ENCODE peak calls at places on chromosomes 11 and 22, in nine cellular contexts. C is IMR-90, S is thyroid gland, X is tibial nerve, Q is esophagus squamous epithelium, A is A549, O is upper lobe of left lung, K is gastrocnemius medialis, Z is adrenal gland. Y is an unnamed sample.

GRCh38 chr11:36509265-36509664 is 807 bp downstream of the TRAF6 start:
- DNase-seq in C (peak), Z (no peak), Q (no peak), O (no peak), X (no peak), S (peak), A (no peak), K (no peak), Y (no peak)

GRCh38 chr11:121082670-121083069 is 18.4 kb upstream of the TECTA start:
- DNase-seq in Z (no peak), S (peak), Q (no peak), X (no peak), O (no peak), K (no peak), C (peak), A (no peak), Y (no peak)

GRCh38 chr11:16669799-16670415 is 68.5 kb upstream of the C11orf58 start:
- DNase-seq in X (no peak), Q (no peak), K (no peak), C (peak), O (no peak), A (peak), S (no peak), Z (no peak), Y (no peak)

GRCh38 chr11:16239130-16240105 is 116.9 kb downstream of the SOX6 start:
- DNase-seq in A (no peak), K (no peak), Z (no peak), S (no peak), O (no peak), X (no peak), Q (no peak), C (peak), Y (no peak)

GRCh38 chr11:90321018-90321417 is 98.2 kb upstream of the CHORDC1 start:
- DNase-seq in Q (no peak), Z (no peak), A (no peak), S (no peak), C (no peak), X (no peak), O (no peak), K (no peak), Y (no peak)

GRCh38 chr11:59754494-59754858 is 700 bp upstream of the STX3 start:
- DNase-seq in S (peak), O (no peak), A (peak), Z (no peak), Q (no peak), X (no peak), C (peak), K (no peak), Y (peak)

GRCh38 chr11:34149786-34150185 is 44.4 kb downstream of the NAT10 start:
- DNase-seq in K (no peak), Z (no peak), A (peak), X (no peak), C (no peak), O (no peak), S (no peak), Q (no peak), Y (no peak)

GRCh38 chr22:32331918-32332725 is 25.5 kb upstream of the RFPL3 start:
- DNase-seq in A (no peak), O (no peak), X (no peak), K (no peak), S (no peak), Z (no peak), C (no peak), Q (no peak), Y (no peak)

GRCh38 chr11:119117004-119117706 is 4.2 kb upstream of the HINFP start:
- DNase-seq in K (no peak), Q (no peak), C (no peak), O (no peak), X (no peak), S (no peak), A (no peak), Z (no peak), Y (no peak)

GRCh38 chr22:37906364-37907008 is 389 bp downstream of the MICALL1 start:
- DNase-seq in C (no peak), K (no peak), O (peak), Q (no peak), A (no peak), S (peak), X (no peak), Z (no peak), Y (peak)

GRCh38 chr11:9264381-9265210 is 554 bp downstream of the DENND5A start:
- DNase-seq in O (peak), Q (peak), S (peak), C (peak), K (peak), X (peak), Z (peak), A (peak), Y (peak)

GRCh38 chr11:84022695-84023094 is 736.5 kb upstream of the CCDC90B start:
- DNase-seq in O (no peak), A (no peak), Q (no peak), X (no peak), Z (no peak), K (no peak), C (no peak), S (no peak), Y (no peak)

GRCh38 chr11:31045335-31045734 is 324.2 kb downstream of the DCDC1 start:
- DNase-seq in K (no peak), A (peak), S (no peak), O (no peak), X (no peak), C (no peak), Z (no peak), Q (no peak), Y (no peak)

GRCh38 chr22:40281717-40282116 is 64.6 kb upstream of the ADSL start:
- DNase-seq in O (no peak), A (no peak), Q (no peak), Z (no peak), K (no peak), S (peak), X (no peak), C (no peak), Y (no peak)

GRCh38 chr22:29032584-29032983 is 29.0 kb downstream of the C22orf31 start:
- DNase-seq in Z (no peak), S (peak), Q (no peak), C (peak), O (no peak), X (no peak), A (peak), K (no peak), Y (no peak)

GRCh38 chr11:86063536-86063935 is 5.3 kb downstream of the PICALM start:
- DNase-seq in Z (no peak), C (no peak), X (no peak), S (no peak), Q (no peak), O (no peak), A (no peak), K (no peak), Y (no peak)

GRCh38 chr11:131404010-131404409 is 33.6 kb downstream of the NTM start:
- DNase-seq in X (no peak), S (no peak), A (no peak), Q (no peak), C (no peak), O (no peak), Z (no peak), K (no peak), Y (no peak)

GRCh38 chr22:19064354-19065054 is 57.7 kb downstream of the DGCR2 start:
- DNase-seq in X (no peak), K (no peak), A (no peak), S (no peak), C (no peak), O (no peak), Q (no peak), Z (no peak), Y (no peak)

GRCh38 chr11:44596541-44597276 is 31.2 kb downstream of the CD82 start:
- DNase-seq in X (no peak), K (no peak), S (no peak), C (no peak), Q (no peak), Z (no peak), A (no peak), O (no peak), Y (no peak)

GRCh38 chr11:78688460-78688859 is 113.8 kb upstream of the NARS2 start:
- DNase-seq in X (no peak), C (no peak), O (no peak), S (no peak), Z (no peak), Q (no peak), A (no peak), K (no peak), Y (no peak)

GRCh38 chr22:27197071-27197470 is 539.7 kb downstream of the MIAT start:
- DNase-seq in Z (no peak), O (no peak), Q (no peak), K (no peak), X (no peak), A (no peak), C (no peak), S (no peak), Y (no peak)

GRCh38 chr11:47003180-47003877 is 66.8 kb downstream of the CSTPP1 start:
- DNase-seq in C (no peak), O (no peak), Q (no peak), A (no peak), Z (peak), X (peak), S (no peak), K (no peak), Y (peak)

GRCh38 chr11:6888830-6889229 is 3.5 kb downstream of the OR2D2 start:
- DNase-seq in O (no peak), S (no peak), K (no peak), Z (no peak), X (no peak), A (no peak), Q (no peak), C (no peak), Y (no peak)

GRCh38 chr11:134333312-134333711 is 1.5 kb downstream of the GLB1L2 start:
- DNase-seq in Q (no peak), Z (no peak), S (no peak), C (no peak), O (no peak), K (no peak), X (no peak), A (no peak), Y (no peak)

GRCh38 chr11:131938321-131938751 is 567.9 kb downstream of the NTM start:
- DNase-seq in C (no peak), X (no peak), K (no peak), Q (no peak), A (no peak), Z (peak), S (peak), O (no peak), Y (no peak)

GRCh38 chr22:23180301-23180892 is at the start of gene BCR:
- DNase-seq in O (peak), K (peak), X (peak), S (peak), Z (peak), Q (no peak), A (peak), C (peak), Y (peak)

GRCh38 chr11:1750840-1751520 is 585 bp upstream of the IFITM10 start:
- DNase-seq in A (no peak), S (no peak), X (no peak), O (peak), C (no peak), Q (no peak), Z (peak), K (no peak), Y (no peak)

GRCh38 chr11:28257761-28258160 is 149.6 kb downstream of the METTL15 start:
- DNase-seq in S (no peak), C (peak), Q (no peak), A (no peak), Z (no peak), O (no peak), X (no peak), K (no peak), Y (no peak)

GRCh38 chr11:12845739-12846358 is 163.3 kb upstream of the RASSF10 start:
- DNase-seq in O (peak), Q (no peak), A (peak), C (peak), Z (no peak), X (no peak), K (no peak), S (no peak), Y (peak)

GRCh38 chr11:30798547-30799236 is 212.5 kb upstream of the MPPED2 start:
- DNase-seq in O (no peak), Q (no peak), A (no peak), Z (no peak), S (no peak), X (no peak), K (no peak), C (no peak), Y (no peak)

GRCh38 chr11:8641332-8641731 is 41.1 kb downstream of the TRIM66 start:
- DNase-seq in A (no peak), S (no peak), X (no peak), Z (no peak), C (no peak), O (no peak), Q (no peak), K (no peak), Y (no peak)

GRCh38 chr11:87740968-87741367 is 434.3 kb downstream of the RAB38 start:
- DNase-seq in A (no peak), Q (no peak), K (no peak), S (no peak), C (no peak), X (no peak), Z (no peak), O (no peak), Y (no peak)

GRCh38 chr11:66225054-66225453 is 43.4 kb upstream of the RAB1B start:
- DNase-seq in K (no peak), S (no peak), X (no peak), Z (no peak), Q (no peak), O (no peak), C (no peak), A (no peak), Y (no peak)

GRCh38 chr11:64040684-64041267 is 5.0 kb downstream of the FLRT1 start:
- DNase-seq in Q (no peak), C (no peak), S (peak), O (peak), K (no peak), Z (no peak), X (no peak), A (peak), Y (no peak)

GRCh38 chr11:114263510-114264170 is 32.6 kb upstream of the NNMT start:
- DNase-seq in C (no peak), S (no peak), O (no peak), Z (no peak), K (no peak), A (no peak), Q (no peak), X (no peak), Y (no peak)

GRCh38 chr11:94751806-94752205 is 16.4 kb upstream of the AMOTL1 start:
- DNase-seq in Z (no peak), Q (no peak), X (no peak), C (no peak), A (no peak), K (no peak), S (no peak), O (no peak), Y (no peak)

GRCh38 chr11:87878373-87878779 is 296.9 kb downstream of the RAB38 start:
- DNase-seq in O (no peak), A (peak), X (peak), C (peak), Z (peak), S (peak), K (no peak), Q (no peak), Y (no peak)

GRCh38 chr11:67437082-67437821 is at the start of gene PTPRCAP:
- DNase-seq in Z (no peak), K (no peak), Q (no peak), A (no peak), S (no peak), C (no peak), O (peak), X (no peak), Y (peak)
- TF ChIP-seq POLR2A in Z (no peak), K (no peak), Q (peak), A (no peak), S (no peak), C (no peak), O (no peak), X (no peak), Y (no peak)

DNA sequence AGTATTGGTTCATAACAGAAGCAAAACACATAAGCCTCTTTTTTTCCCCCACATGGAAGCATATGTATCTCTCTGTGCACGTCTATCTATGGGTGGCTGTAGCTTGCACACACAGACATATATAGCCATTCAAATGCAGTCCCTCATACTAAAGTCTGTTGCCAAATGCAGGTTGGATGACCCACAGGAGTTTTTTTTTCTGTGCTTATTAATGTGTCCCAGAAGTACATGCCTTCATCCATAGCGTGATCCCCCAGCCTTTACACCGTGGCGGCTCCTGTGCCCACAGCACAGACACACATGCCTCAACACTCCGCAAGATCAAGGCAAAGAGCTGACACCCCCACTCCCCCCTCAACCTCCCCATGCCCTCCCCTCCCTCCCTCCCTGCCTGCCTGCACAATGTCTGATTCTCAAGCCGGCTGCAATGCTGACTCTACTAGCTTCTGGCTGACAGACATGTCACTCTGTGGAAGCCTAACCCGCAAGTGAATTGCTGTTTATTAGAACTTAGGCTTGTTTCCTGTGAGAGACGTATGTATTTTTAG is 2.3 kb downstream of the CACNG2 start:
- DNase-seq in K (no peak), Q (no peak), C (no peak), A (no peak), S (no peak), Z (no peak), O (no peak), X (no peak), Y (no peak)
- TF ChIP-seq POLR2A in K (no peak), Q (no peak), C (no peak), A (no peak), S (no peak), Z (no peak), O (no peak), X (no peak), Y (no peak)

DNA sequence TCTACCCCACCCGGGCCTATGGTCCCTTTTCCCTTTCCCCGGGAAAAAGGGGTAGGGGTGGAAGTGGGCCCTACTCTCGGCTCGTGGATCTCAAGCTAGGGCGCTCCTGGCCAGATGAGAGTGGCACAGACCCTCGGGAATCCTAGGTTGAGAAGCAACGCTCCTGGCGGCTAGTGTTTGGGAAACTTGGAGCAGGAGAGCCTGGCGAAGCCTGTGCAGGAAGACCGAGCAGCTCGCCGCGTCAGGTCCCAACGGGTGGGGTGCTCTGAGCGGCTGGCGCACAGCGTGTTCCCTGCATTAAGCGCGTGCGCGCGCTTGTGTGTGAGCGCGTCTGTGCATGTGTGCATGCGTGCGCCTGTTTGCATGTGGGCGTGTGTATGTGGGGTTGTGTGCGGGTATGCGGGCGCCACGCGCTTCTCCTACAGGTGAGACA is 7.1 kb upstream of the FLI1 start:
- DNase-seq in X (no peak), Z (no peak), A (peak), K (no peak), C (peak), S (peak), Q (no peak), O (peak), Y (peak)
- TF ChIP-seq POLR2A in X (no peak), Z (no peak), A (no peak), K (no peak), C (no peak), S (no peak), Q (no peak), O (no peak), Y (no peak)

DNA sequence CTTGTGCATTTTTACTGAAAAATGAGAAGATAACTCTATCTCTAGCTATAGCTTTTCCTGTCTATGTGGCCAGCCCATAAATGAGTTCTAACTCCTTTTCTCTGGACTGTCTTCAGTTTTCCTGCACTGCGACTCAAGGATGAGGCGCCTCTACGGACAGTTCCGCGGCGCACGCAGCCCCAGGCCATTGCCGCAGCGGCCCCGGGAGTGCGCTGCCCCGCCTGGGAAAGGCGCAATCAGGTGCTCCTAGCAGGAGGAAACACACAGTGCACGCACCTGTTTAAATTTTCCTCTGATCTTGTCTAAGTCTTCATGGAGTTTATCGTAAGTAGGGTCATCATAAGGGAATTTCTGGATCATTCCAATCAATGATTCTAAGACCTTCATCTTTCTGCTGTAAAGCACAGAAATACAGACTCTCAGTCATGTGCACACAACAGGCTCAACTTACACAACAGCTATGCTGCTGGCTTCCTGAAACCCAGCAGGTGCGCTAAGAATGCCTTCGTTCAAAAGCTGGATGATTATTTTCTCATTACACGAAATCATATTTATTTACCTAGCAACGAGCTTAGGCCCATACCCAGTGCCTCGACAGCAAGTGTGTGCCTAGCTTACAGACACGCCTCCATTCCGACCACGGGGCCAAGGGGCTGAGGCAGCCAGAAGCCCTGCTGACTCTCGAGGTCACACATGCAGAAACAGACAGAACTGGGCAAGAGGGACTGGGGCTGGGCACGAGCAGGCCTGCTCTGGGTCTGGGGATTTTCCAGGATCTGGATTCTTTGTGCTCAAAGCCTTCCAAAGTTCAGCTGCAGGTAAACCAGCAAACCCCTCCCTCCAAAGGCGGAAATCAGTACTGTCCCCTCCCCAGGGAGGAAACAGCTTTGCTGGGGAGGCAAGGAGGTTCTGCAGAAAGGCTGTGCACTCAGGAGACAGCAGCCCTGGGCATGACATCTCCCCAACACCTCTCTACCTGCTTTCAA is 7.2 kb downstream of the LTO1 start:
- DNase-seq in O (peak), X (no peak), K (no peak), Z (peak), Q (no peak), C (no peak), S (no peak), A (no peak), Y (no peak)
- TF ChIP-seq POLR2A in O (no peak), X (no peak), K (no peak), Z (no peak), Q (no peak), C (no peak), S (no peak), A (no peak), Y (no peak)